ENCODE peak calls at places on chromosomes 12 and 14, in eight cellular contexts. One of them, this sample, is unnamed.

GRCh38 chr12:66984962-66985361 is 284.2 kb upstream of the CAND1 start:
- DNase-seq in SK-N-SH: no peak
- DNase-seq in upper lobe of right lung: no peak
- DNase-seq in PC-9: peak; percentile 47
- DNase-seq in body of pancreas: no peak
- DNase-seq in CD8-positive, alpha-beta T cell: no peak
- DNase-seq in cardiac muscle cell: no peak
- DNase-seq in transverse colon: no peak
- DNase-seq in this sample: no peak

GRCh38 chr12:102220736-102221135 is 23.1 kb upstream of the PMCH start:
- DNase-seq in CD8-positive, alpha-beta T cell: no peak
- DNase-seq in cardiac muscle cell: no peak
- DNase-seq in upper lobe of right lung: no peak
- DNase-seq in body of pancreas: no peak
- DNase-seq in PC-9: no peak
- DNase-seq in transverse colon: no peak
- DNase-seq in SK-N-SH: no peak
- DNase-seq in this sample: no peak

GRCh38 chr14:31880935-31881334 is 196.2 kb upstream of the ARHGAP5 start:
- DNase-seq in SK-N-SH: no peak
- DNase-seq in PC-9: peak; percentile 61
- DNase-seq in body of pancreas: no peak
- DNase-seq in transverse colon: peak; percentile 13
- DNase-seq in upper lobe of right lung: no peak
- DNase-seq in cardiac muscle cell: peak; percentile 14
- DNase-seq in CD8-positive, alpha-beta T cell: no peak
- DNase-seq in this sample: no peak

GRCh38 chr12:93722757-93723567 is 45.8 kb downstream of the CRADD start:
- DNase-seq in upper lobe of right lung: no peak
- DNase-seq in CD8-positive, alpha-beta T cell: no peak
- DNase-seq in body of pancreas: peak; percentile 68
- DNase-seq in PC-9: peak; percentile 93
- DNase-seq in SK-N-SH: no peak
- DNase-seq in transverse colon: no peak
- DNase-seq in cardiac muscle cell: no peak
- DNase-seq in this sample: no peak

GRCh38 chr12:9337656-9338055 is 129.5 kb upstream of the PZP start:
- DNase-seq in transverse colon: no peak
- DNase-seq in PC-9: no peak
- DNase-seq in upper lobe of right lung: no peak
- DNase-seq in cardiac muscle cell: no peak
- DNase-seq in body of pancreas: no peak
- DNase-seq in SK-N-SH: no peak
- DNase-seq in CD8-positive, alpha-beta T cell: no peak
- DNase-seq in this sample: no peak

GRCh38 chr12:100553851-100554404 is 19.6 kb upstream of the GAS2L3 start:
- DNase-seq in cardiac muscle cell: no peak
- DNase-seq in transverse colon: no peak
- DNase-seq in upper lobe of right lung: no peak
- DNase-seq in SK-N-SH: no peak
- DNase-seq in CD8-positive, alpha-beta T cell: no peak
- DNase-seq in body of pancreas: no peak
- DNase-seq in PC-9: no peak
- DNase-seq in this sample: no peak

GRCh38 chr14:52790756-52791203 is 627 bp downstream of the GNPNAT1 start:
- DNase-seq in cardiac muscle cell: no peak
- DNase-seq in body of pancreas: no peak
- DNase-seq in SK-N-SH: no peak
- DNase-seq in PC-9: no peak
- DNase-seq in CD8-positive, alpha-beta T cell: no peak
- DNase-seq in upper lobe of right lung: no peak
- DNase-seq in transverse colon: no peak
- DNase-seq in this sample: peak; percentile 17

GRCh38 chr14:89957791-89958190 is 2.1 kb downstream of the TDP1 start:
- DNase-seq in SK-N-SH: no peak
- DNase-seq in body of pancreas: no peak
- DNase-seq in CD8-positive, alpha-beta T cell: no peak
- DNase-seq in upper lobe of right lung: no peak
- DNase-seq in PC-9: no peak
- DNase-seq in cardiac muscle cell: no peak
- DNase-seq in transverse colon: no peak
- DNase-seq in this sample: no peak

GRCh38 chr14:106210650-106211049 is 684.3 kb downstream of the TMEM121 start:
- DNase-seq in body of pancreas: no peak
- DNase-seq in SK-N-SH: no peak
- DNase-seq in cardiac muscle cell: no peak
- DNase-seq in CD8-positive, alpha-beta T cell: peak; percentile 26
- DNase-seq in upper lobe of right lung: no peak
- DNase-seq in transverse colon: no peak
- DNase-seq in PC-9: peak; percentile 36
- DNase-seq in this sample: peak; percentile 63

GRCh38 chr12:68364893-68365725 is 32.9 kb upstream of the MDM1 start:
- DNase-seq in body of pancreas: peak; percentile 84
- DNase-seq in transverse colon: peak; percentile 92
- DNase-seq in cardiac muscle cell: peak; percentile 47
- DNase-seq in CD8-positive, alpha-beta T cell: peak; percentile 89
- DNase-seq in upper lobe of right lung: peak; percentile 96
- DNase-seq in SK-N-SH: no peak
- DNase-seq in PC-9: peak; percentile 95
- DNase-seq in this sample: peak; percentile 82

GRCh38 chr12:50971946-50972345 is 19.6 kb downstream of the HIGD1C start:
- DNase-seq in cardiac muscle cell: no peak
- DNase-seq in body of pancreas: no peak
- DNase-seq in PC-9: no peak
- DNase-seq in CD8-positive, alpha-beta T cell: no peak
- DNase-seq in SK-N-SH: no peak
- DNase-seq in upper lobe of right lung: no peak
- DNase-seq in transverse colon: no peak
- DNase-seq in this sample: no peak

GRCh38 chr14:91140672-91141071 is 26.8 kb downstream of the DGLUCY start:
- DNase-seq in transverse colon: peak; percentile 47
- DNase-seq in upper lobe of right lung: no peak
- DNase-seq in body of pancreas: no peak
- DNase-seq in CD8-positive, alpha-beta T cell: no peak
- DNase-seq in cardiac muscle cell: peak; percentile 26
- DNase-seq in PC-9: peak; percentile 37
- DNase-seq in SK-N-SH: peak; percentile 40
- DNase-seq in this sample: no peak

GRCh38 chr12:52056801-52057613 is 5.8 kb downstream of the NR4A1 start:
- DNase-seq in transverse colon: peak; percentile 44
- DNase-seq in body of pancreas: no peak
- DNase-seq in PC-9: no peak
- DNase-seq in SK-N-SH: no peak
- DNase-seq in CD8-positive, alpha-beta T cell: peak; percentile 16
- DNase-seq in cardiac muscle cell: no peak
- DNase-seq in upper lobe of right lung: no peak
- DNase-seq in this sample: no peak

GRCh38 chr12:10664499-10664898 is 9.4 kb downstream of the STYK1 start:
- DNase-seq in transverse colon: no peak
- DNase-seq in CD8-positive, alpha-beta T cell: no peak
- DNase-seq in body of pancreas: no peak
- DNase-seq in cardiac muscle cell: no peak
- DNase-seq in SK-N-SH: no peak
- DNase-seq in PC-9: no peak
- DNase-seq in upper lobe of right lung: no peak
- DNase-seq in this sample: no peak

GRCh38 chr12:66380769-66381168 is 78.5 kb downstream of the HELB start:
- DNase-seq in SK-N-SH: no peak
- DNase-seq in upper lobe of right lung: no peak
- DNase-seq in cardiac muscle cell: no peak
- DNase-seq in PC-9: no peak
- DNase-seq in transverse colon: no peak
- DNase-seq in CD8-positive, alpha-beta T cell: no peak
- DNase-seq in body of pancreas: no peak
- DNase-seq in this sample: no peak

GRCh38 chr14:76237349-76237990 is 85.7 kb downstream of the GPATCH2L start:
- DNase-seq in PC-9: no peak
- DNase-seq in CD8-positive, alpha-beta T cell: no peak
- DNase-seq in cardiac muscle cell: no peak
- DNase-seq in upper lobe of right lung: no peak
- DNase-seq in transverse colon: no peak
- DNase-seq in SK-N-SH: no peak
- DNase-seq in body of pancreas: no peak
- DNase-seq in this sample: no peak

GRCh38 chr14:22478670-22479069 is 110.4 kb downstream of the DAD1 start:
- DNase-seq in upper lobe of right lung: no peak
- DNase-seq in PC-9: no peak
- DNase-seq in transverse colon: no peak
- DNase-seq in cardiac muscle cell: no peak
- DNase-seq in SK-N-SH: no peak
- DNase-seq in body of pancreas: no peak
- DNase-seq in CD8-positive, alpha-beta T cell: no peak
- DNase-seq in this sample: no peak

GRCh38 chr12:103548622-103549601 is 38.2 kb upstream of the STAB2 start:
- DNase-seq in body of pancreas: peak; percentile 71
- DNase-seq in PC-9: peak; percentile 61
- DNase-seq in upper lobe of right lung: no peak
- DNase-seq in transverse colon: peak; percentile 67
- DNase-seq in SK-N-SH: peak; percentile 55
- DNase-seq in CD8-positive, alpha-beta T cell: peak; percentile 60
- DNase-seq in cardiac muscle cell: peak; percentile 76
- DNase-seq in this sample: peak; percentile 72

GRCh38 chr12:76670776-76671175 is 93.1 kb upstream of the ZDHHC17 start:
- DNase-seq in SK-N-SH: no peak
- DNase-seq in upper lobe of right lung: no peak
- DNase-seq in CD8-positive, alpha-beta T cell: no peak
- DNase-seq in transverse colon: no peak
- DNase-seq in body of pancreas: no peak
- DNase-seq in cardiac muscle cell: no peak
- DNase-seq in PC-9: no peak
- DNase-seq in this sample: no peak

GRCh38 chr12:62778187-62778586 is 156.8 kb downstream of the PPM1H start:
- DNase-seq in CD8-positive, alpha-beta T cell: no peak
- DNase-seq in cardiac muscle cell: no peak
- DNase-seq in transverse colon: no peak
- DNase-seq in body of pancreas: no peak
- DNase-seq in SK-N-SH: no peak
- DNase-seq in PC-9: no peak
- DNase-seq in upper lobe of right lung: no peak
- DNase-seq in this sample: no peak

GRCh38 chr12:96399081-96399918 is 939 bp downstream of the CDK17 start:
- DNase-seq in PC-9: no peak
- DNase-seq in transverse colon: peak; percentile 79
- DNase-seq in CD8-positive, alpha-beta T cell: peak; percentile 81
- DNase-seq in body of pancreas: peak; percentile 54
- DNase-seq in SK-N-SH: peak; percentile 79
- DNase-seq in upper lobe of right lung: peak; percentile 89
- DNase-seq in cardiac muscle cell: peak; percentile 67
- DNase-seq in this sample: peak; percentile 65
- H3K4me1 ChIP-seq in PC-9: peaks cover 47% of the 10 kb centered on the region
- H3K4me1 ChIP-seq in transverse colon: peaks cover 26% of the 10 kb centered on the region
- H3K4me1 ChIP-seq in CD8-positive, alpha-beta T cell: peaks cover 33% of the 10 kb centered on the region
- H3K4me1 ChIP-seq in body of pancreas: peaks cover 22% of the 10 kb centered on the region
- H3K4me1 ChIP-seq in SK-N-SH: peaks cover 15% of the 10 kb centered on the region
- H3K4me1 ChIP-seq in upper lobe of right lung: peaks cover 18% of the 10 kb centered on the region
- H3K4me1 ChIP-seq in cardiac muscle cell: peaks cover 19% of the 10 kb centered on the region
- H3K4me1 ChIP-seq in this sample: peaks cover 32% of the 10 kb centered on the region

DNA sequence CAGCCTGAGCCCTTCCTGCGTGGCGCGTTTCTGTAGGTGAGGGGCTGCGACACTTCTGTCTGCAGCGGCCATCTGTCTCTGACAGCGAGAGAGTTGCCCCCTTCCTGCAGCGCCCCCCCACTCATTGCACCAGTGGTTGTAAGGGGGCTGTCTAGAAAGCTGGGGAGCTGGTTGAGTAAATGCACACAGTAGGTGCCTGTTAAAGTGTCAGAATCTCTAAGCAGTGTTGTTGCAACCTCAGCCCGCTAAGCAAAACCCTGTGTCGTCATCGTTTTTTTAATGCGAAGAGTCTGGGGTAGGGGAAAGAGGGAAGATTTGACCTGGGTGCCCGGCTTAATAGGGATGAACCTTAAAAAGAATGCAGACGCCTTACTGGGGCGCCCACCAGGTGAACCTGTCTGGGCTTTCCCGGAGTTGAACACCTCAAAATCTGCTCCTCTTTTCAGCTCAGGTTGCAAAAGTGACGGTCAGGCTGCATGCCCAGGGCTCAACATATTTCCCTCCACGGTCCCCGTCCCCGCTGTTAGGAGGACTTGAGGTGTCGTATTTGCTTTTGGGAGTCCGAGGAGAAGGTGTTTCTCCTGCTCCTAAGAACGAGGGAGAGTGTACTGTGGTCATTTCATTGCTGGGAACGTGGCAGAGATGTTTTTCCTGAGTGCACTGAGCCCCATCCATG is 1.0 kb downstream of the DLK1 start:
- DNase-seq in PC-9: no peak
- DNase-seq in CD8-positive, alpha-beta T cell: no peak
- DNase-seq in body of pancreas: no peak
- DNase-seq in SK-N-SH: no peak
- DNase-seq in upper lobe of right lung: no peak
- DNase-seq in cardiac muscle cell: no peak
- DNase-seq in transverse colon: no peak
- DNase-seq in this sample: no peak
- H3K4me3 ChIP-seq in PC-9: no peak overlapping the region
- H3K4me3 ChIP-seq in CD8-positive, alpha-beta T cell: no peak overlapping the region
- H3K4me3 ChIP-seq in body of pancreas: no peak overlapping the region
- H3K4me3 ChIP-seq in SK-N-SH: no peak overlapping the region
- H3K4me3 ChIP-seq in upper lobe of right lung: no peak overlapping the region
- H3K4me3 ChIP-seq in cardiac muscle cell: no peak overlapping the region
- H3K4me3 ChIP-seq in transverse colon: no peak overlapping the region
- H3K4me3 ChIP-seq in this sample: no peak overlapping the region

GRCh38 chr12:41336041-41336552 is 148.0 kb downstream of the PDZRN4 start:
- DNase-seq in PC-9: no peak
- DNase-seq in body of pancreas: no peak
- DNase-seq in transverse colon: no peak
- DNase-seq in cardiac muscle cell: no peak
- DNase-seq in upper lobe of right lung: no peak
- DNase-seq in CD8-positive, alpha-beta T cell: no peak
- DNase-seq in SK-N-SH: no peak
- DNase-seq in this sample: no peak
- H3K9me3 ChIP-seq in PC-9: no peaks in the 10 kb centered on the region
- H3K9me3 ChIP-seq in body of pancreas: no peaks in the 10 kb centered on the region
- H3K9me3 ChIP-seq in transverse colon: no peaks in the 10 kb centered on the region
- H3K9me3 ChIP-seq in cardiac muscle cell: no peaks in the 10 kb centered on the region
- H3K9me3 ChIP-seq in upper lobe of right lung: no peaks in the 10 kb centered on the region
- H3K9me3 ChIP-seq in CD8-positive, alpha-beta T cell: no peaks in the 10 kb centered on the region
- H3K9me3 ChIP-seq in SK-N-SH: no peaks in the 10 kb centered on the region
- H3K9me3 ChIP-seq in this sample: no peaks in the 10 kb centered on the region

GRCh38 chr12:99389751-99390150 is 257.8 kb upstream of the GARIN6 start:
- DNase-seq in SK-N-SH: no peak
- DNase-seq in PC-9: no peak
- DNase-seq in upper lobe of right lung: no peak
- DNase-seq in body of pancreas: no peak
- DNase-seq in cardiac muscle cell: no peak
- DNase-seq in transverse colon: no peak
- DNase-seq in CD8-positive, alpha-beta T cell: no peak
- DNase-seq in this sample: no peak

GRCh38 chr12:99387661-99388060 is 259.9 kb upstream of the GARIN6 start:
- DNase-seq in body of pancreas: no peak
- DNase-seq in cardiac muscle cell: no peak
- DNase-seq in transverse colon: no peak
- DNase-seq in CD8-positive, alpha-beta T cell: no peak
- DNase-seq in upper lobe of right lung: no peak
- DNase-seq in SK-N-SH: no peak
- DNase-seq in PC-9: no peak
- DNase-seq in this sample: no peak

GRCh38 chr12:99390707-99391106 is 256.8 kb upstream of the GARIN6 start:
- DNase-seq in SK-N-SH: peak; percentile 54
- DNase-seq in cardiac muscle cell: peak; percentile 15
- DNase-seq in CD8-positive, alpha-beta T cell: peak; percentile 18
- DNase-seq in upper lobe of right lung: no peak
- DNase-seq in body of pancreas: peak; percentile 15
- DNase-seq in transverse colon: no peak
- DNase-seq in PC-9: no peak
- DNase-seq in this sample: no peak

GRCh38 chr12:99383258-99383657 is 264.3 kb upstream of the GARIN6 start:
- DNase-seq in upper lobe of right lung: no peak
- DNase-seq in cardiac muscle cell: no peak
- DNase-seq in body of pancreas: no peak
- DNase-seq in transverse colon: no peak
- DNase-seq in CD8-positive, alpha-beta T cell: no peak
- DNase-seq in PC-9: no peak
- DNase-seq in SK-N-SH: no peak
- DNase-seq in this sample: no peak

GRCh38 chr12:99386907-99387306 is 260.6 kb upstream of the GARIN6 start:
- DNase-seq in CD8-positive, alpha-beta T cell: no peak
- DNase-seq in body of pancreas: no peak
- DNase-seq in SK-N-SH: peak; percentile 3
- DNase-seq in cardiac muscle cell: peak; percentile 59
- DNase-seq in upper lobe of right lung: no peak
- DNase-seq in transverse colon: no peak
- DNase-seq in PC-9: no peak
- DNase-seq in this sample: no peak
- H3K4me1 ChIP-seq in CD8-positive, alpha-beta T cell: no peaks in the 10 kb centered on the region
- H3K4me1 ChIP-seq in body of pancreas: no peaks in the 10 kb centered on the region
- H3K4me1 ChIP-seq in SK-N-SH: no peaks in the 10 kb centered on the region
- H3K4me1 ChIP-seq in cardiac muscle cell: no peaks in the 10 kb centered on the region
- H3K4me1 ChIP-seq in upper lobe of right lung: no peaks in the 10 kb centered on the region
- H3K4me1 ChIP-seq in transverse colon: no peaks in the 10 kb centered on the region
- H3K4me1 ChIP-seq in PC-9: no peaks in the 10 kb centered on the region
- H3K4me1 ChIP-seq in this sample: peaks cover 3% of the 10 kb centered on the region